ENCODE peak calls at places on chromosomes 6 and 20, in eight cellular contexts. H is stimulated activated CD4-positive, alpha-beta T cell treated with anti-CD3 and anti-CD28 coated beads, Interleukin-1b, Interleukin-23, amount 100 ng/mL, for 24 hours; Q is CD8-positive, alpha-beta T cell; P is KBM-7; R is NCI-H1092 treated with DMSO at 0.1 percent for 48 hours; E is NCI-H2081; F is Jurkat, Clone E6-1; X is HS-5. A is an unnamed sample.

GRCh38 chr20:45934046-45934586 is 367 bp upstream of the PCIF1 start:
- DNase-seq in H (peak; percentile 17), Q (no peak), P (no peak), R (peak; percentile 77), E (peak; percentile 75), F (peak; percentile 68), X (no peak), A (no peak)

GRCh38 chr6:126957721-126958120 is 160.8 kb upstream of the RSPO3 start:
- DNase-seq in H (no peak), Q (no peak), P (no peak), R (no peak), E (no peak), F (no peak), X (no peak), A (no peak)

GRCh38 chr6:65638047-65638831 is 68.8 kb downstream of the EYS start:
- DNase-seq in H (no peak), Q (no peak), P (peak; percentile 46), R (peak; percentile 8), E (no peak), F (peak; percentile 18), X (no peak), A (peak; percentile 18)

GRCh38 chr20:18024606-18025127 is 33.0 kb downstream of the OVOL2 start:
- DNase-seq in H (no peak), Q (no peak), P (no peak), R (no peak), E (no peak), F (no peak), X (no peak), A (no peak)

GRCh38 chr6:33632603-33633039 is 11.5 kb downstream of the ITPR3 start:
- DNase-seq in H (no peak), Q (peak; percentile 60), P (peak; percentile 63), R (no peak), E (peak; percentile 20), F (no peak), X (no peak), A (no peak)

GRCh38 chr6:49606696-49607390 is 29.8 kb downstream of the RHAG start:
- DNase-seq in H (no peak), Q (no peak), P (peak; percentile 81), R (peak; percentile 74), E (peak; percentile 81), F (peak; percentile 80), X (peak; percentile 56), A (peak; percentile 53)

GRCh38 chr6:15464211-15464725 is 198.6 kb downstream of the DTNBP1 start:
- DNase-seq in H (peak; percentile 28), Q (peak; percentile 59), P (peak; percentile 48), R (no peak), E (peak; percentile 10), F (peak; percentile 41), X (no peak), A (peak; percentile 23)

GRCh38 chr20:53934421-53935352 is 135.7 kb downstream of the BCAS1 start:
- DNase-seq in H (no peak), Q (peak; percentile 30), P (peak; percentile 95), R (no peak), E (no peak), F (no peak), X (peak; percentile 99), A (no peak)

GRCh38 chr20:60583741-60584140 is 625.5 kb downstream of the CDH26 start:
- DNase-seq in H (no peak), Q (no peak), P (no peak), R (no peak), E (no peak), F (no peak), X (peak; percentile 5), A (no peak)

A was measured in neuronal stem cell.